ENCODE peak calls at places on chromosomes 4 and X, in four cellular contexts. J is stomach, H is upper lobe of left lung, O is H1. E is an unnamed sample.

GRCh38 chr4:117001077-117001476 is 84.3 kb downstream of the TRAM1L1 start:
- DNase-seq in H (no peak), J (no peak), O (no peak), E (no peak)

GRCh38 chrX:125248931-125249330 is 70.7 kb upstream of the TEX13C start:
- DNase-seq in J (no peak), O (no peak), H (no peak), E (no peak)

GRCh38 chr4:89653012-89653411 is 183.9 kb downstream of the SNCA start:
- DNase-seq in J (no peak), O (no peak), H (no peak), E (no peak)

GRCh38 chr4:173731257-173731656 is 201.2 kb upstream of the HAND2 start:
- DNase-seq in J (no peak), H (no peak), O (no peak), E (no peak)

GRCh38 chr4:112604590-112604989 is 32.1 kb downstream of the ZGRF1 start:
- DNase-seq in J (no peak), H (no peak), O (peak), E (no peak)

GRCh38 chrX:129653181-129653984 is 1.4 kb downstream of the APLN start:
- DNase-seq in O (no peak), J (peak), H (no peak), E (no peak)

GRCh38 chr4:40617903-40618302 is 11.8 kb downstream of the RBM47 start:
- DNase-seq in J (no peak), O (no peak), H (no peak), E (no peak)

GRCh38 chr4:125728568-125728967 is 413.8 kb downstream of the FAT4 start:
- DNase-seq in O (peak), J (no peak), H (no peak), E (no peak)

GRCh38 chrX:71612256-71612655 is 6.1 kb downstream of the CXCR3 start:
- DNase-seq in H (no peak), J (no peak), O (no peak), E (no peak)

GRCh38 chr4:177404980-177405379 is 37.3 kb downstream of the AGA start:
- DNase-seq in O (no peak), H (no peak), J (no peak), E (no peak)

GRCh38 chr4:99998062-99998880 is 48.2 kb upstream of the H2AZ1 start:
- DNase-seq in J (no peak), O (no peak), H (no peak), E (no peak)

GRCh38 chr4:26858947-26859401 is 1.7 kb upstream of the STIM2 start:
- DNase-seq in O (no peak), J (no peak), H (no peak), E (no peak)

GRCh38 chr4:8719421-8719820 is 126.9 kb downstream of the CPZ start:
- DNase-seq in H (no peak), J (no peak), O (no peak), E (no peak)

GRCh38 chr4:3677671-3678070 is 88.5 kb upstream of the ADRA2C start:
- DNase-seq in O (no peak), J (no peak), H (peak), E (no peak)

GRCh38 chr4:5716391-5716790 is 5.4 kb downstream of the EVC start:
- DNase-seq in O (no peak), H (no peak), J (no peak), E (no peak)

GRCh38 chr4:70300215-70300614 is 34.6 kb upstream of the CABS1 start:
- DNase-seq in O (no peak), H (no peak), J (no peak), E (no peak)

DNA sequence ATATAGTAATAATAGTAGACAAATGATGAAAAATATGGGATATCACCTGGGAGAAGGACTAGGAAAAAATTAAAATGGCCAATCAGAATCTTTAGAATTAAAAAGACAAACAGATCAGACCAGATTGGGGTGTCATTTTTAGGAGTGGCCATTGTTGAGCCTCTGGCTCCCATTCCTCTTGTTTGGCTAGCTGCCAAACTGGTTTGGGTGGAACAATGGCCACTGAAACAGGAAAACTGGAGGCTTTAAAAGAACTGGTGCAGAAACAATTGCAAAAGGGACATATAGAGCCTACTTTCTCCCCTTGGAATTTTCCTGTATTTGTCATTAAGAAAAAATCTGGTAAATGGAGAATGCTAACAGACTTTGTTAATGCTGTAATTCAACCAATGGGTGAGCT is 294.8 kb upstream of the DKK2 start:
- DNase-seq in O (no peak), H (no peak), J (no peak), E (no peak)
- TF ChIP-seq EP300 in O (no peak), H (no peak), J (no peak), E (no peak)

DNA sequence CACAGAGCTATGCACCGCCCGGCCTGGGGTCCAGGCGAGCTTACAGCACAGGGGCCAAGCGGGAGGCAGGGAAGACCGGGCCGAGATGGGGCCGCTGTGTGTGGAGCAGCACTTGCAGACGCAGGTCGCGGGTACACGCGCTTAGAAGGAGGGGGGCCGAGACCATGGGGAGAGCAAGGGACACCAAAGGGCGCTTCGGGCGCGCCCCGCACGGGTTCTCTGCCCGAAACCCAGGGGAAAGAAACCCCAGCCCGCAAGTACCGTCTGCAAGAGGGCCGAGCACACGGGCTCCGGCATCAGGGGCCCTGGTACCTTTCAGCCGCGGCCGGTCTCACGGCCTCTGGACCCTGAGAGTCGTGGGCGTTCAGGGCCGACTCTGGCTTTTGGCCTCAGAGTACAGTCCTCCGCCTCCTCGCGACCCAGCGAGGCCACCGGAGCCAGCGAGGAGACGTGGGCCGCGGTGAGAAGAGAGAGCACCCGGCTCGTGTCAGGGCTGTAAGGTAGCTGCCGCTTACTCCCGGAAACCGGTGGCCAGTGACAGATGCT is 337 bp downstream of the EOLA2 start:
- DNase-seq in H (peak), J (no peak), O (no peak), E (no peak)
- TF ChIP-seq POLR2A in H (no peak), J (no peak), O (no peak), E (no peak)

GRCh38 chr4:158176108-158176507 is 3.3 kb upstream of the GASK1B start:
- DNase-seq in H (no peak), J (peak), O (no peak), E (no peak)
- TF ChIP-seq EP300 in H (no peak), J (no peak), O (no peak), E (no peak)

GRCh38 chr4:150229538-150229937 is 151.3 kb downstream of the DCLK2 start:
- DNase-seq in O (no peak), H (no peak), J (no peak), E (no peak)

GRCh38 chr4:150219841-150220240 is 141.6 kb downstream of the DCLK2 start:
- DNase-seq in H (no peak), O (no peak), J (no peak), E (no peak)

GRCh38 chr4:150230556-150230955 is 152.3 kb downstream of the DCLK2 start:
- DNase-seq in H (no peak), O (no peak), J (no peak), E (no peak)

GRCh38 chr4:150224896-150225591 is 146.8 kb downstream of the DCLK2 start:
- DNase-seq in H (no peak), J (no peak), O (peak), E (no peak)
- TF ChIP-seq POLR2A in H (no peak), J (no peak), O (no peak), E (no peak)

GRCh38 chr4:159420162-159421057 is 317.5 kb downstream of the RAPGEF2 start:
- DNase-seq in H (peak), O (no peak), J (no peak), E (no peak)
- TF ChIP-seq EP300 in H (no peak), O (no peak), J (no peak), E (no peak)

GRCh38 chr4:1249148-1249730 is 309 bp upstream of the CTBP1 start:
- DNase-seq in H (peak), O (no peak), J (peak), E (peak)
- TF ChIP-seq POLR2A in H (no peak), O (peak), J (no peak), E (peak)

DNA sequence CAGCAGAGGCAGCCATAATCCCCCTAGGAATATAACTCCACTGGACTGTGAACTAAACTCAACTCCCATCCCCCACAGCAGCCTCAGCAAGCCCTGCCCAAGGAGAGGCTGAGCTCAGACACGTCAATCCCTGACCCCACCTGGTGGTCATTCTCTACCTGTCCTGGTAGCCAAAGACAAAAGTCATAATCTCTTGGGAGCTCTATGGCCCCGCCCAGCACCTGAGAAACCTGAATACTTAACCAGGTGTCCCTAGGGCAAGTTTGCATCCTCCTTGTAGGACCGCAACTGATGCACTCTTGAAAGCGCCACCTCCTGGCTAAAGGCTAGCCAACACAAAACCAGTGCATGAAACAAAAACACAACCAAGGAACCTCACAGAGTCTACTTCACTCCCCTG is 18.4 kb downstream of the CT47B1 start:
- DNase-seq in H (no peak), J (no peak), O (peak), E (no peak)
- TF ChIP-seq EP300 in H (no peak), J (no peak), O (no peak), E (no peak)

GRCh38 chrX:48918303-48918643 is 551 bp downstream of the PIM2 start:
- DNase-seq in J (no peak), H (no peak), O (no peak), E (no peak)

GRCh38 chrX:48919360-48919821 is 567 bp upstream of the PIM2 start:
- DNase-seq in O (no peak), H (no peak), J (no peak), E (no peak)

GRCh38 chrX:48918644-48919340 is at the start of gene PIM2:
- DNase-seq in J (peak), O (peak), H (peak), E (peak)

GRCh38 chrX:48914593-48915493 is 3.4 kb upstream of the SLC35A2 start:
- DNase-seq in H (no peak), J (no peak), O (no peak), E (no peak)

DNA sequence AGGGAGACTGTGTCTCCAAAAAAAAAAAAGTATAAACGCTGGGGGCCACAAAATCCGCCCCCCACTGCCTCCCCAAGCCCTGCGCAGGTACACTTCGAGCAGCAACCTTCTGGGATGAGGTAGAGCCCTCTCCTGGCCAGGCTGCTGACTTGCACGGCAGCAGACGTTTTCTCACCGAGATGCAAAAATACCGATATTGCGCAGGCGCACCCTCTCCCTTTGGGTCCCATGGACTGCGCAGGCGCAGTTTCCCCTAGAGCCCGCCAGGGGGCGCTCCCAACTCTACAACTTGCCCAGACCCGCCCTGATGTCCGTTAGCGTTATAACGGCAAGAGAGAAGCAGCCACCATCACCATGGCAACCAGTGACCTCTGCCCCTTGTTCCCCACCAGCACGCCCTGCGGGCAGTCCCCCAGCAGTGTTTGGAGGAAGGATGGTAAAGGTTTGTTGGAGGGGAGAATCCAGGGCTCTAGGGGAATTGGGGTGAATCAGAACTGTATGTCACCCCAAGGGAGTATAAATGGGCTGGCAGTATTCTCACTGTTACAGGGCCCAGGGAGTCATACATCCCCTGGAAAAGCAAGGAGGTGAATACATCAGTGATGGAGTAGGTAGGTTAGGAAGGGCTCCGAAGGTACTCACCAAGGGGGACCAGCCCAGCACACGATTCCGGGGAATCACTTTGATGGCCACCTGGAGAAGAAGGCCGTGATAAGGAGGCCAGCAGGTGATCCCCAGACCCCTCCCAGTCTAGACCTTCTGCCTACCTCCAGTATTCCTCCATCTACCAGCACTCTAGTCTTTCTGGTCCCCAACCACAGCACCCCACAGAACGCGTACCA is 1.5 kb downstream of the PIM2 start:
- DNase-seq in O (peak), J (peak), H (peak), E (peak)
- TF ChIP-seq POLR2A in O (peak), J (no peak), H (no peak), E (no peak)

GRCh38 chr4:98728433-98728832 is 70.0 kb upstream of the TSPAN5 start:
- DNase-seq in J (no peak), H (no peak), O (no peak), E (no peak)
- TF ChIP-seq EP300 in J (no peak), H (no peak), O (no peak), E (no peak)